ENCODE peak calls at places on chromosomes 4 and X, in six cellular contexts. T, Z, C, N, J and I are unnamed samples.

GRCh38 chr4:99863-100262 is 24.4 kb upstream of the ZNF718 start:
- DNase-seq in Z (no peak), C (no peak), T (no peak), J (no peak), N (no peak), I (no peak)

GRCh38 chr4:76539979-76540378 is 105.0 kb downstream of the SHROOM3 start:
- DNase-seq in T (no peak), J (no peak), C (peak), N (no peak), Z (no peak), I (no peak)

GRCh38 chrX:139680356-139680755 is 27.6 kb downstream of the MCF2 start:
- DNase-seq in J (no peak), T (no peak), C (no peak), Z (no peak), N (no peak), I (no peak)

GRCh38 chr4:183906736-183907651 is 1.9 kb downstream of the STOX2 start:
- DNase-seq in Z (peak), N (no peak), C (no peak), T (no peak), J (no peak), I (no peak)

GRCh38 chr4:126172126-126172525 is 857.4 kb downstream of the FAT4 start:
- DNase-seq in C (no peak), Z (no peak), N (peak), T (no peak), J (no peak), I (no peak)

GRCh38 chr4:38650133-38650532 is 13.9 kb upstream of the KLF3 start:
- DNase-seq in Z (no peak), N (no peak), T (no peak), C (no peak), J (peak), I (no peak)

GRCh38 chr4:152805071-152805650 is 25.4 kb downstream of the ARFIP1 start:
- DNase-seq in Z (no peak), T (no peak), N (no peak), J (no peak), C (no peak), I (no peak)

GRCh38 chr4:44738615-44739014 is 12.3 kb upstream of the GNPDA2 start:
- DNase-seq in T (no peak), Z (no peak), N (no peak), C (no peak), J (no peak), I (no peak)

GRCh38 chr4:185242749-185243533 is 33.5 kb downstream of the SNX25 start:
- DNase-seq in J (no peak), C (no peak), N (no peak), Z (no peak), T (no peak), I (no peak)

GRCh38 chr4:95092762-95093161 is 335.0 kb downstream of the BMPR1B start:
- DNase-seq in Z (no peak), T (no peak), N (no peak), J (no peak), C (no peak), I (no peak)

GRCh38 chrX:69232945-69233344 is 67.7 kb upstream of the PJA1 start:
- DNase-seq in Z (no peak), J (no peak), T (no peak), C (no peak), N (no peak), I (no peak)

GRCh38 chrX:56733459-56734046 is 4.5 kb downstream of the NBDY start:
- DNase-seq in C (no peak), N (no peak), Z (peak), T (no peak), J (peak), I (no peak)

GRCh38 chr4:141346144-141346543 is 125.4 kb downstream of the ZNF330 start:
- DNase-seq in J (no peak), N (no peak), Z (no peak), C (no peak), T (no peak), I (no peak)

GRCh38 chrX:20606831-20607230 is 340.1 kb upstream of the RPS6KA3 start:
- DNase-seq in Z (no peak), J (no peak), C (no peak), N (no peak), T (no peak), I (no peak)

GRCh38 chrX:2497961-2498780 is 2.6 kb downstream of the DHRSX start:
- DNase-seq in C (peak), J (peak), T (no peak), N (no peak), Z (peak), I (no peak)

GRCh38 chr4:95516528-95517011 is 32.2 kb downstream of the UNC5C start:
- DNase-seq in J (no peak), C (no peak), Z (no peak), T (no peak), N (no peak), I (no peak)

GRCh38 chrX:55480390-55481062 is 9.1 kb downstream of the USP51 start:
- DNase-seq in J (no peak), Z (no peak), C (no peak), N (no peak), T (no peak), I (no peak)

GRCh38 chr4:141352775-141353544 is 132.3 kb downstream of the ZNF330 start:
- DNase-seq in C (no peak), Z (no peak), N (no peak), J (no peak), T (no peak), I (no peak)

GRCh38 chr4:4860381-4860802 is 927 bp downstream of the MSX1 start:
- DNase-seq in N (no peak), Z (no peak), J (no peak), T (no peak), C (no peak), I (no peak)

GRCh38 chr4:32689520-32689919 is 1969.4 kb downstream of the PCDH7 start:
- DNase-seq in J (no peak), N (no peak), Z (no peak), T (no peak), C (no peak), I (no peak)

GRCh38 chr4:30956891-30957290 is 236.7 kb downstream of the PCDH7 start:
- DNase-seq in C (no peak), J (no peak), Z (no peak), T (no peak), N (no peak), I (no peak)

GRCh38 chr4:151004222-151004621 is 10.9 kb downstream of the LRBA start:
- DNase-seq in C (no peak), N (no peak), J (no peak), T (no peak), Z (no peak), I (no peak)

GRCh38 chrX:55490974-55491373 is 1.3 kb upstream of the USP51 start:
- DNase-seq in T (no peak), C (no peak), Z (no peak), N (no peak), J (no peak), I (no peak)

GRCh38 chrX:47690175-47690574 is 31.2 kb upstream of the UXT start:
- DNase-seq in N (no peak), C (no peak), T (no peak), J (no peak), Z (no peak), I (no peak)

GRCh38 chr4:4689694-4690440 is 148.0 kb upstream of the STX18 start:
- DNase-seq in Z (no peak), T (no peak), N (peak), J (no peak), C (no peak), I (no peak)

GRCh38 chr4:137414802-137415201 is 117.5 kb downstream of the PCDH18 start:
- DNase-seq in J (no peak), Z (no peak), C (no peak), N (no peak), T (no peak), I (no peak)

GRCh38 chr4:168221298-168221697 is 97.3 kb downstream of the DDX60 start:
- DNase-seq in C (no peak), T (no peak), N (no peak), Z (no peak), J (no peak), I (no peak)

GRCh38 chr4:86223472-86223871 is 136.4 kb downstream of the MAPK10 start:
- DNase-seq in T (no peak), Z (no peak), J (no peak), C (peak), N (no peak), I (no peak)

GRCh38 chrX:133415276-133416105 is at the start of gene GPC4:
- DNase-seq in J (peak), Z (no peak), T (no peak), N (no peak), C (peak), I (peak)

GRCh38 chr4:150010525-150011126 is 67.6 kb upstream of the DCLK2 start:
- DNase-seq in Z (peak), T (no peak), N (no peak), J (peak), C (peak), I (no peak)

GRCh38 chr4:13541720-13542576 is 2.4 kb downstream of the NKX3-2 start:
- DNase-seq in N (no peak), Z (no peak), C (no peak), T (no peak), J (peak), I (peak)

GRCh38 chrX:33183366-33183765 is 28.0 kb downstream of the DMD start:
- DNase-seq in T (no peak), Z (peak), J (no peak), N (no peak), C (no peak), I (no peak)

GRCh38 chr4:157674699-157675098 is 454.2 kb downstream of the GRIA2 start:
- DNase-seq in J (no peak), T (no peak), C (no peak), N (no peak), Z (peak), I (no peak)

GRCh38 chrX:26889574-26889973 is 573.6 kb downstream of the PPP4R3C start:
- DNase-seq in T (no peak), C (no peak), Z (no peak), N (no peak), J (no peak), I (no peak)

GRCh38 chrX:73068467-73069364 is 10.6 kb downstream of the PABPC1L2A start:
- DNase-seq in Z (no peak), J (no peak), C (no peak), T (no peak), N (no peak), I (no peak)

GRCh38 chrX:132488092-132488749 is 617 bp downstream of the MBNL3 start:
- DNase-seq in C (no peak), T (no peak), N (no peak), J (peak), Z (no peak), I (no peak)

GRCh38 chrX:19912-20571 is 261.1 kb upstream of the PLCXD1 start:
- DNase-seq in T (no peak), J (peak), N (no peak), C (no peak), Z (no peak), I (no peak)

GRCh38 chrX:45515262-45516215 is 314.9 kb upstream of the DIPK2B start:
- DNase-seq in C (peak), J (peak), N (no peak), T (no peak), Z (no peak), I (no peak)

GRCh38 chr4:142512161-142512560 is 333.9 kb downstream of the INPP4B start:
- DNase-seq in Z (no peak), C (no peak), J (no peak), T (no peak), N (no peak), I (no peak)

GRCh38 chr4:74205046-74205445 is 47.1 kb downstream of the MTHFD2L start:
- DNase-seq in Z (no peak), J (no peak), T (no peak), N (no peak), C (no peak), I (no peak)
- TF ChIP-seq CTCF in Z (no peak), J (no peak), T (no peak), N (no peak), C (no peak), I (no peak)

GRCh38 chr4:123390846-123391456 is 5.6 kb upstream of the SPRY1 start:
- DNase-seq in C (no peak), N (no peak), J (no peak), Z (no peak), T (no peak), I (no peak)
- TF ChIP-seq CTCF in C (peak), N (peak), J (peak), Z (peak), T (peak), I (peak)

GRCh38 chrX:114580336-114580735 is 3.5 kb upstream of the HTR2C start:
- DNase-seq in N (no peak), J (no peak), C (no peak), Z (no peak), T (no peak), I (no peak)
- TF ChIP-seq CTCF in N (no peak), J (no peak), C (no peak), Z (no peak), T (no peak), I (peak)

GRCh38 chr4:8260656-8261111 is 8.9 kb upstream of the HTRA3 start:
- DNase-seq in Z (no peak), C (peak), T (no peak), N (no peak), J (peak), I (no peak)
- TF ChIP-seq CTCF in Z (no peak), C (no peak), T (no peak), N (no peak), J (no peak), I (no peak)

GRCh38 chr4:98046665-98047064 is 96.6 kb downstream of the STPG2 start:
- DNase-seq in J (no peak), Z (no peak), N (no peak), T (no peak), C (no peak), I (no peak)
- TF ChIP-seq CTCF in J (no peak), Z (no peak), N (no peak), T (no peak), C (no peak), I (no peak)

DNA sequence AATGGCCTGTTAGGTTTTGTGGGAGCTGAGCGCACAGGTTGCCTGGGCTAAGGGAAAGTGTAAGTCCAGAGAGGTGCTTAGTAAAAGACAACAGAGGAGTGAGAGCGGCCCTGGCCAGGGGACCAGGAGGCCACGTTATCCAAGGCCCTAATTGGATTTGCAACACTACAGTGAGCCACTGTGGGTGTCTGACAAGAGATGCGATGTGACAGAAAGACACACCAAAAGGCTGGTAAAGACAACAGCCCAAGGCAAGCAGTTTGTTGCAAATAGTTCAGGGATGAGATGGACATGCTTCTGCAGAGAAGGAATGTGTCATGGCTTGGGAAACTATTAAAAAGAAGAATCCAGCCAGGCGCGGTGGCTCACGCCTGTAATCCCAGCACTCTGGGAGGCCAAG is 162.7 kb upstream of the KIT start:
- DNase-seq in J (no peak), T (no peak), N (no peak), C (no peak), Z (no peak), I (no peak)
- TF ChIP-seq CTCF in J (no peak), T (no peak), N (no peak), C (no peak), Z (no peak), I (no peak)

GRCh38 chr4:1512738-1513660 is 106.8 kb upstream of the NKX1-1 start:
- DNase-seq in T (no peak), J (peak), N (no peak), Z (no peak), C (no peak), I (no peak)
- TF ChIP-seq CTCF in T (no peak), J (peak), N (no peak), Z (peak), C (peak), I (peak)

GRCh38 chr4:5980436-5981155 is 37.6 kb downstream of the C4orf50 start:
- DNase-seq in C (no peak), T (no peak), Z (no peak), J (no peak), N (no peak), I (no peak)

GRCh38 chr4:5976921-5977320 is 41.3 kb downstream of the C4orf50 start:
- DNase-seq in T (no peak), C (no peak), Z (no peak), J (no peak), N (no peak), I (no peak)

GRCh38 chr4:5982156-5982973 is 35.9 kb downstream of the C4orf50 start:
- DNase-seq in J (no peak), Z (no peak), T (no peak), C (no peak), N (no peak), I (no peak)

GRCh38 chr4:5976431-5976830 is 41.8 kb downstream of the C4orf50 start:
- DNase-seq in C (no peak), J (no peak), N (no peak), Z (no peak), T (no peak), I (no peak)

GRCh38 chr4:5979981-5980380 is 38.2 kb downstream of the C4orf50 start:
- DNase-seq in J (no peak), Z (no peak), N (no peak), C (no peak), T (no peak), I (no peak)
- TF ChIP-seq CTCF in J (no peak), Z (peak), N (peak), C (no peak), T (no peak), I (peak)

GRCh38 chr4:15848191-15848842 is 70.2 kb downstream of the CD38 start:
- DNase-seq in C (no peak), N (no peak), J (no peak), Z (no peak), T (no peak), I (no peak)
- TF ChIP-seq CTCF in C (peak), N (no peak), J (no peak), Z (no peak), T (no peak), I (no peak)